ENCODE peak calls at places on chromosome 12, in nine cellular contexts. C is neural progenitor cell; A is glutamatergic neuron; W is AG20443; P is MV-4-11; Z is NCI-H1105 treated with DMSO at 0.1 percent for 48 hours; E is iris pigment epithelial cell; S is BJ; V is stimulated activated CD8-positive, alpha-beta memory T cell treated with anti-CD3 and anti-CD28 coated beads, Interleukin-7, amount 100 ng/mL, for 48 hours. X is an unnamed sample.

GRCh38 chr12:94049718-94050117 is 98.7 kb upstream of the PLXNC1 start:
- DNase-seq in S (no peak), C (no peak), W (no peak), A (no peak), Z (peak; percentile 38), V (no peak), E (no peak), P (no peak), X (no peak)

GRCh38 chr12:76106631-76107030 is 22.1 kb upstream of the NAP1L1 start:
- DNase-seq in S (no peak), C (no peak), Z (no peak), V (no peak), W (no peak), E (no peak), A (no peak), P (no peak), X (peak; percentile 15)

GRCh38 chr12:119712721-119713120 is 44.8 kb downstream of the PRKAB1 start:
- DNase-seq in W (no peak), E (no peak), Z (no peak), P (no peak), V (no peak), S (no peak), C (no peak), A (no peak), X (no peak)

GRCh38 chr12:113103756-113104450 is 31.7 kb downstream of the RASAL1 start:
- DNase-seq in A (no peak), S (no peak), W (no peak), E (no peak), C (peak; percentile 76), P (no peak), Z (no peak), V (peak; percentile 45), X (peak; percentile 69)

GRCh38 chr12:6336859-6337744 is 4.8 kb downstream of the TNFRSF1A start:
- DNase-seq in E (peak; percentile 46), W (no peak), Z (no peak), A (no peak), P (peak; percentile 89), V (no peak), C (no peak), S (no peak), X (peak; percentile 29)

GRCh38 chr12:85130631-85131030 is 94.5 kb downstream of the LRRIQ1 start:
- DNase-seq in S (no peak), E (peak; percentile 8), A (no peak), Z (no peak), C (no peak), W (no peak), P (no peak), V (no peak), X (no peak)

GRCh38 chr12:76277480-76277879 is 70.7 kb downstream of the BBS10 start:
- DNase-seq in Z (no peak), E (peak; percentile 87), V (no peak), P (no peak), W (peak; percentile 65), S (peak; percentile 51), C (no peak), A (no peak), X (no peak)

GRCh38 chr12:128463881-128464280 is 196.9 kb downstream of the TMEM132C start:
- DNase-seq in C (no peak), S (no peak), E (no peak), W (no peak), P (no peak), V (no peak), A (no peak), Z (no peak), X (no peak)

GRCh38 chr12:3170423-3171194 is 93.4 kb downstream of the TSPAN9 start:
- DNase-seq in S (peak; percentile 61), V (no peak), E (peak; percentile 95), W (peak; percentile 88), Z (no peak), C (no peak), P (no peak), A (no peak), X (peak; percentile 96)

GRCh38 chr12:94092516-94093241 is 55.7 kb upstream of the PLXNC1 start:
- DNase-seq in P (no peak), S (no peak), V (no peak), C (no peak), Z (no peak), E (peak; percentile 95), W (no peak), A (no peak), X (no peak)

X was measured in osteoblast.